ENCODE peak calls at places on chromosome 10, in five cellular contexts. One of them, this sample, is unnamed.

GRCh38 chr10:8278099-8278498 is 223.6 kb downstream of the GATA3 start:
- DNase-seq in progenitor cell of endocrine pancreas: no peak
- DNase-seq in left ventricle myocardium inferior: no peak
- DNase-seq in neural crest cell: no peak
- DNase-seq in GM12865: no peak
- DNase-seq in this sample: no peak

GRCh38 chr10:77251297-77252013 is 386.2 kb downstream of the KCNMA1 start:
- DNase-seq in progenitor cell of endocrine pancreas: no peak
- DNase-seq in left ventricle myocardium inferior: no peak
- DNase-seq in neural crest cell: peak
- DNase-seq in GM12865: peak
- DNase-seq in this sample: no peak

GRCh38 chr10:24866615-24867583 is 85.5 kb downstream of the PRTFDC1 start:
- DNase-seq in neural crest cell: no peak
- DNase-seq in left ventricle myocardium inferior: peak
- DNase-seq in progenitor cell of endocrine pancreas: no peak
- DNase-seq in GM12865: no peak
- DNase-seq in this sample: no peak

GRCh38 chr10:132972986-132973902 is 30.9 kb upstream of the CFAP46 start:
- DNase-seq in neural crest cell: no peak
- DNase-seq in progenitor cell of endocrine pancreas: no peak
- DNase-seq in GM12865: no peak
- DNase-seq in left ventricle myocardium inferior: peak
- DNase-seq in this sample: no peak

GRCh38 chr10:67695555-67695954 is 440 bp downstream of the CTNNA3 start:
- DNase-seq in left ventricle myocardium inferior: no peak
- DNase-seq in GM12865: no peak
- DNase-seq in progenitor cell of endocrine pancreas: no peak
- DNase-seq in neural crest cell: no peak
- DNase-seq in this sample: no peak

GRCh38 chr10:62037890-62038608 is 136.6 kb downstream of the ARID5B start:
- DNase-seq in neural crest cell: no peak
- DNase-seq in GM12865: no peak
- DNase-seq in progenitor cell of endocrine pancreas: no peak
- DNase-seq in left ventricle myocardium inferior: no peak
- DNase-seq in this sample: no peak

GRCh38 chr10:612696-613095 is 76.8 kb downstream of the DIP2C start:
- DNase-seq in GM12865: no peak
- DNase-seq in neural crest cell: no peak
- DNase-seq in left ventricle myocardium inferior: no peak
- DNase-seq in progenitor cell of endocrine pancreas: no peak
- DNase-seq in this sample: no peak

GRCh38 chr10:987635-987905 is 664 bp upstream of the GTPBP4 start:
- DNase-seq in neural crest cell: no peak
- DNase-seq in left ventricle myocardium inferior: no peak
- DNase-seq in GM12865: no peak
- DNase-seq in progenitor cell of endocrine pancreas: no peak
- DNase-seq in this sample: no peak

GRCh38 chr10:43348511-43349312 is 22.7 kb upstream of the FXYD4 start:
- DNase-seq in progenitor cell of endocrine pancreas: peak
- DNase-seq in left ventricle myocardium inferior: peak
- DNase-seq in GM12865: peak
- DNase-seq in neural crest cell: peak
- DNase-seq in this sample: no peak

GRCh38 chr10:86017841-86018734 is 348.5 kb downstream of the GRID1 start:
- DNase-seq in progenitor cell of endocrine pancreas: no peak
- DNase-seq in left ventricle myocardium inferior: peak
- DNase-seq in GM12865: peak
- DNase-seq in neural crest cell: no peak
- DNase-seq in this sample: no peak

GRCh38 chr10:79046326-79046725 is 22.4 kb upstream of the ZMIZ1 start:
- DNase-seq in neural crest cell: no peak
- DNase-seq in left ventricle myocardium inferior: peak
- DNase-seq in progenitor cell of endocrine pancreas: no peak
- DNase-seq in GM12865: no peak
- DNase-seq in this sample: no peak

GRCh38 chr10:28425431-28425830 is 107.5 kb upstream of the WAC start:
- DNase-seq in progenitor cell of endocrine pancreas: no peak
- DNase-seq in left ventricle myocardium inferior: no peak
- DNase-seq in neural crest cell: no peak
- DNase-seq in GM12865: no peak
- DNase-seq in this sample: no peak

GRCh38 chr10:50595785-50596184 is 28.0 kb downstream of the SGMS1 start:
- DNase-seq in GM12865: no peak
- DNase-seq in progenitor cell of endocrine pancreas: no peak
- DNase-seq in neural crest cell: no peak
- DNase-seq in left ventricle myocardium inferior: no peak
- DNase-seq in this sample: no peak

GRCh38 chr10:50641636-50642035 is 17.9 kb upstream of the SGMS1 start:
- DNase-seq in GM12865: no peak
- DNase-seq in neural crest cell: no peak
- DNase-seq in progenitor cell of endocrine pancreas: no peak
- DNase-seq in left ventricle myocardium inferior: no peak
- DNase-seq in this sample: no peak

GRCh38 chr10:50552771-50553535 is 70.8 kb downstream of the SGMS1 start:
- DNase-seq in progenitor cell of endocrine pancreas: no peak
- DNase-seq in GM12865: peak
- DNase-seq in neural crest cell: no peak
- DNase-seq in left ventricle myocardium inferior: no peak
- DNase-seq in this sample: no peak

GRCh38 chr10:1328409-1328808 is 272.2 kb downstream of the WDR37 start:
- DNase-seq in GM12865: no peak
- DNase-seq in neural crest cell: no peak
- DNase-seq in progenitor cell of endocrine pancreas: no peak
- DNase-seq in left ventricle myocardium inferior: no peak
- DNase-seq in this sample: no peak

GRCh38 chr10:110505130-110505815 is 7.6 kb downstream of the DUSP5 start:
- DNase-seq in GM12865: no peak
- DNase-seq in progenitor cell of endocrine pancreas: no peak
- DNase-seq in left ventricle myocardium inferior: no peak
- DNase-seq in neural crest cell: no peak
- DNase-seq in this sample: no peak

GRCh38 chr10:79601939-79602338 is 8.8 kb upstream of the SFTPA1 start:
- DNase-seq in neural crest cell: no peak
- DNase-seq in GM12865: no peak
- DNase-seq in progenitor cell of endocrine pancreas: no peak
- DNase-seq in left ventricle myocardium inferior: no peak
- DNase-seq in this sample: no peak

GRCh38 chr10:62534051-62534450 is 159.9 kb downstream of the ZNF365 start:
- DNase-seq in progenitor cell of endocrine pancreas: no peak
- DNase-seq in neural crest cell: no peak
- DNase-seq in left ventricle myocardium inferior: no peak
- DNase-seq in GM12865: no peak
- DNase-seq in this sample: no peak

GRCh38 chr10:130631139-130631864 is 495.1 kb downstream of the GLRX3 start:
- DNase-seq in neural crest cell: no peak
- DNase-seq in progenitor cell of endocrine pancreas: no peak
- DNase-seq in GM12865: no peak
- DNase-seq in left ventricle myocardium inferior: no peak
- DNase-seq in this sample: no peak

GRCh38 chr10:27223964-27224363 is 16.6 kb downstream of the ACBD5 start:
- DNase-seq in progenitor cell of endocrine pancreas: no peak
- DNase-seq in neural crest cell: peak
- DNase-seq in left ventricle myocardium inferior: no peak
- DNase-seq in GM12865: peak
- DNase-seq in this sample: no peak

GRCh38 chr10:44774676-44775401 is 136.3 kb upstream of the TMEM72 start:
- DNase-seq in left ventricle myocardium inferior: no peak
- DNase-seq in neural crest cell: no peak
- DNase-seq in progenitor cell of endocrine pancreas: no peak
- DNase-seq in GM12865: no peak
- DNase-seq in this sample: no peak

GRCh38 chr10:11173062-11173461 is 155.4 kb downstream of the CELF2 start:
- DNase-seq in GM12865: peak
- DNase-seq in left ventricle myocardium inferior: no peak
- DNase-seq in progenitor cell of endocrine pancreas: no peak
- DNase-seq in neural crest cell: no peak
- DNase-seq in this sample: no peak

DNA sequence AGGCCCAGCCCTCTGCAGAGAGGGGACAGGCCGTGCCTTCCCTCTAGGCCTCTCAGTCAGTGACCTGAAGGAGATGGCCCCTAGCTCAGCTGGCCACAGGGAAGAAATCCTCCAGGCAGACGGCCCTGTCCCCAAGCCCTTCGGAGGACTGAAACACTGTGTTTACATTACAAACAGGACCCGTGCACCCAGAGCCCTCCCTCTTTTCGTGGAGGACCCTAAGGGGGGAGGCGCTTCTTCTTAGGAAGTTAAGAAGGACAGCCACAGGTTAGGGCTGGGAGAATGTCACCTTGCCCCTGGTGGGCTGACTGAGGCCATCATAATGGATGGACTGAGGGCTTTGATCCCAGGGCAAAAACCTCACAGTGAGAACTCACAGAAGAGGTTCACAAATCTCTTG is 154.9 kb downstream of the SLIT1 start:
- DNase-seq in left ventricle myocardium inferior: no peak
- DNase-seq in progenitor cell of endocrine pancreas: no peak
- DNase-seq in neural crest cell: no peak
- DNase-seq in GM12865: no peak
- DNase-seq in this sample: no peak
- TF ChIP-seq CTCF in left ventricle myocardium inferior: no peak
- TF ChIP-seq CTCF in progenitor cell of endocrine pancreas: no peak
- TF ChIP-seq CTCF in neural crest cell: no peak
- TF ChIP-seq CTCF in GM12865: no peak
- TF ChIP-seq CTCF in this sample: no peak

GRCh38 chr10:70331486-70332268 is 47.9 kb upstream of the NPFFR1 start:
- DNase-seq in GM12865: peak
- DNase-seq in left ventricle myocardium inferior: peak
- DNase-seq in progenitor cell of endocrine pancreas: no peak
- DNase-seq in neural crest cell: no peak
- DNase-seq in this sample: peak
- TF ChIP-seq CTCF in GM12865: peak
- TF ChIP-seq CTCF in left ventricle myocardium inferior: peak
- TF ChIP-seq CTCF in progenitor cell of endocrine pancreas: no peak
- TF ChIP-seq CTCF in neural crest cell: no peak
- TF ChIP-seq CTCF in this sample: peak

DNA sequence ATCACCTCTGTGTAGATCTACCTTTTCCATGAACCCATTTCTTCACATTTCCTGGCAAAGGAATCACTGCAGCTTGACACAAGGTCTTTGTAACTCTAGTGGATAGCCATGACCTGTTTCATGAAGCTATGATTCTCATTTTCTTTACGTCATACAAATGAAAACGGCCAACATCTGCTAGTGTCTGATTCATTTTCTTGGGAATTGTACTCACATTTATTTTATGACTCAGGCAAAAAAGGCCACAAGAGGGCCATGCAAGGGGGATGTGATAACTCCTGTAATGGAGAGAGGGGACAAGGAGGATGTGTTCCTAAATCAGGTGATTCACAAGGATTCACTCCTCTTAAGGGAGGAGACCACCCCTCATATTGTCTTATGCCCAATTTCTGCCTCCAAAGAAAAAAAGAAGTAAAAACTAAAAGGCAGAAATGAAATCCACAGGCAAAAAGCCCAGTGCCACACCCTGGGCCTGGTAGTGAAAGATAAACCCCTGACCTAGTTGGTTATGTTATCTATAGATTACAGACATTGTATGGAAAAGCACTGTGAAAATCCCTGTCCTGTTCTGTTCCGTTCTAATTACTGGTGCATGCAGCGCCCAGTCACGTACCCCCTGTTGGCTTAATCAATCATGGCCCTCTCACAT is 249.9 kb downstream of the IPMK start:
- DNase-seq in progenitor cell of endocrine pancreas: no peak
- DNase-seq in neural crest cell: no peak
- DNase-seq in GM12865: no peak
- DNase-seq in left ventricle myocardium inferior: no peak
- DNase-seq in this sample: peak
- TF ChIP-seq CTCF in progenitor cell of endocrine pancreas: no peak
- TF ChIP-seq CTCF in neural crest cell: no peak
- TF ChIP-seq CTCF in GM12865: no peak
- TF ChIP-seq CTCF in left ventricle myocardium inferior: no peak
- TF ChIP-seq CTCF in this sample: peak

GRCh38 chr10:126857178-126857806 is 47.9 kb upstream of the DOCK1 start:
- DNase-seq in left ventricle myocardium inferior: no peak
- DNase-seq in progenitor cell of endocrine pancreas: no peak
- DNase-seq in GM12865: no peak
- DNase-seq in neural crest cell: no peak
- DNase-seq in this sample: no peak
- TF ChIP-seq CTCF in left ventricle myocardium inferior: peak
- TF ChIP-seq CTCF in progenitor cell of endocrine pancreas: no peak
- TF ChIP-seq CTCF in GM12865: no peak
- TF ChIP-seq CTCF in neural crest cell: no peak
- TF ChIP-seq CTCF in this sample: no peak

This sample was measured in BJ.